ENCODE peak calls at places on chromosomes 16 and 17, in four cellular contexts. T is IMR-90, W is MG63, I is MM.1S. R is an unnamed sample.

GRCh38 chr16:48321307-48322036 is 63.7 kb downstream of the SIAH1 start:
- DNase-seq in T (peak), W (peak), I (no peak), R (no peak)

GRCh38 chr16:77375396-77375795 is 59.4 kb downstream of the ADAMTS18 start:
- DNase-seq in T (no peak), W (no peak), I (no peak), R (no peak)

GRCh38 chr17:42548993-42549755 is 3.5 kb upstream of the HSD17B1 start:
- DNase-seq in T (no peak), W (no peak), I (no peak), R (no peak)

GRCh38 chr17:29722411-29723198 is 99.9 kb upstream of the CORO6 start:
- DNase-seq in T (peak), W (no peak), I (peak), R (peak)

GRCh38 chr16:84484579-84485254 is 19.7 kb downstream of the MEAK7 start:
- DNase-seq in T (peak), W (no peak), I (peak), R (no peak)

GRCh38 chr17:82446649-82447048 is 3.9 kb downstream of the CYBC1 start:
- DNase-seq in T (no peak), W (no peak), I (no peak), R (no peak)

GRCh38 chr17:68759343-68760140 is 158.4 kb upstream of the FAM20A start:
- DNase-seq in T (peak), W (peak), I (peak), R (peak)

GRCh38 chr16:80948886-80949502 is 57.7 kb downstream of the CMC2 start:
- DNase-seq in T (peak), W (no peak), I (no peak), R (peak)

GRCh38 chr17:49995055-49995738 is at the start of gene DLX3:
- DNase-seq in T (peak), W (peak), I (no peak), R (no peak)

GRCh38 chr17:45719335-45720071 is 64.6 kb upstream of the CRHR1 start:
- DNase-seq in T (peak), W (peak), I (no peak), R (peak)

GRCh38 chr17:43398724-43399595 is at the start of gene ARL4D:
- DNase-seq in T (peak), W (peak), I (peak), R (peak)

GRCh38 chr17:56914641-56915263 is 903 bp upstream of the TRIM25 start:
- DNase-seq in T (no peak), W (no peak), I (no peak), R (no peak)

GRCh38 chr16:49018259-49018931 is 263.2 kb downstream of the CBLN1 start:
- DNase-seq in T (no peak), W (no peak), I (no peak), R (no peak)

GRCh38 chr17:69961488-69962145 is 113.4 kb upstream of the KCNJ16 start:
- DNase-seq in T (peak), W (peak), I (peak), R (no peak)

GRCh38 chr17:6910987-6911603 is 79.6 kb upstream of the TEKT1 start:
- DNase-seq in T (peak), W (no peak), I (peak), R (peak)

GRCh38 chr17:6914711-6915110 is 81.1 kb upstream of the ALOX12 start:
- DNase-seq in T (peak), W (peak), I (no peak), R (peak)

GRCh38 chr17:6912110-6913051 is 80.9 kb upstream of the TEKT1 start:
- DNase-seq in T (no peak), W (no peak), I (no peak), R (peak)

GRCh38 chr17:6915620-6916019 is 80.2 kb upstream of the ALOX12 start:
- DNase-seq in T (no peak), W (no peak), I (no peak), R (no peak)

GRCh38 chr17:6913608-6914443 is 82.0 kb upstream of the ALOX12 start:
- DNase-seq in T (peak), W (peak), I (no peak), R (peak)
- H3K4me3 ChIP-seq in T (no peak), W (peak), I (no peak), R (no peak)

GRCh38 chr16:78605548-78606097 is 506.2 kb downstream of the WWOX start:
- DNase-seq in T (no peak), W (no peak), I (no peak), R (no peak)
- H3K4me3 ChIP-seq in T (no peak), W (no peak), I (no peak), R (no peak)

GRCh38 chr17:7486181-7486580 is 2.0 kb downstream of the POLR2A start:
- DNase-seq in T (peak), W (no peak), I (no peak), R (no peak)
- H3K4me3 ChIP-seq in T (peak), W (peak), I (peak), R (no peak)

GRCh38 chr16:12239226-12239625 is 262.7 kb downstream of the SNX29 start:
- DNase-seq in T (no peak), W (no peak), I (no peak), R (no peak)

GRCh38 chr16:12242516-12242915 is 266.0 kb downstream of the SNX29 start:
- DNase-seq in T (no peak), W (no peak), I (no peak), R (no peak)

GRCh38 chr16:12238598-12238997 is 262.1 kb downstream of the SNX29 start:
- DNase-seq in T (no peak), W (no peak), I (no peak), R (no peak)

GRCh38 chr16:12236491-12237030 is 260.0 kb downstream of the SNX29 start:
- DNase-seq in T (peak), W (no peak), I (no peak), R (no peak)

GRCh38 chr16:12239953-12240485 is 263.5 kb downstream of the SNX29 start:
- DNase-seq in T (peak), W (peak), I (no peak), R (no peak)
- H3K4me3 ChIP-seq in T (no peak), W (no peak), I (no peak), R (no peak)

GRCh38 chr17:40180694-40181093 is 3.4 kb downstream of the RAPGEFL1 start:
- DNase-seq in T (no peak), W (no peak), I (no peak), R (no peak)

GRCh38 chr17:40179923-40180659 is 2.8 kb downstream of the RAPGEFL1 start:
- DNase-seq in T (peak), W (peak), I (no peak), R (no peak)

GRCh38 chr17:40177275-40177874 is at the start of gene RAPGEFL1:
- DNase-seq in T (peak), W (no peak), I (peak), R (peak)

GRCh38 chr17:40178021-40178601 is 841 bp downstream of the RAPGEFL1 start:
- DNase-seq in T (no peak), W (no peak), I (no peak), R (no peak)

GRCh38 chr17:40178660-40179059 is 1.4 kb downstream of the RAPGEFL1 start:
- DNase-seq in T (no peak), W (no peak), I (no peak), R (no peak)
- H3K4me3 ChIP-seq in T (no peak), W (no peak), I (no peak), R (no peak)

GRCh38 chr17:76053230-76054111 is 18.8 kb downstream of the SRP68 start:
- DNase-seq in T (peak), W (peak), I (no peak), R (no peak)
- H3K4me3 ChIP-seq in T (no peak), W (no peak), I (no peak), R (no peak)

DNA sequence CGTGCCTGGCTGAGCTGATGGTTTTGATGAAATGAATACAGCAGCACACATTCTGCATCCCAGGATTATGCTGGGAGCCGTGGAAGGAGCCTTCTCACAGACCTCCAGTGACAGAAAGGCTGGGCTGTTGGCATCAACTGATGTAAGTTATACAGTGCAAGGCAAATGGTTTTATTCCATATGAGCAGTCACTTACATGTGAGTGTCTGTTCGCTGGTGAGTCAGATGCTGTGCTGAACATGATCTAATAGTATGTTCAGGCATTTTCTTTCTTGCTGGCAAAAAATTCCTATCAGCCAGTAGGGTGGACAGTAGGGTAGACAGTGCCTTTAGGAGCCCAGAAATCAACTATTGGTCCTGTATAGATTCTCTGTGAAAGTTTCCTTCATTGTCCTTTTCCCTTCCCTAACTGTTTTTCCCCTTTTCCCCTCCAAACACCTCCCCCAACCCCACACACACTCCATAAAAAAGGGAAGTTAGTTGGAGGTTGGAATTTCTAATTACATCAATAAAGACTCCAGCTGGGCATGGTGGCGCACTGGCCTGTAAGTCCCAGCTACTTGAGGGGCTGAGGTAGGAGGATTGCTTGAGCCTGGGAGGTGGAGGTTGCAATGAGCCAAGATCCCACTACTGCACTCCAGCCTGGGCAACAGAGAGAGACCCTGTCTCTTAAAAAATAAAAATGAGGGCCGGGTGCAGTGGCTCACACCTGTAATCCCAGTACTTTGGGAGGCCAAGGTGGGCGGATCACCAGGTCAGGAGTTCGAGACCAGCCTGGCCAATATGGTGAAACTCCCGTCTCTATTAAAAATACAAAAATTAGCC is 36.2 kb downstream of the LDHD start:
- DNase-seq in T (peak), W (peak), I (no peak), R (no peak)
- H3K4me3 ChIP-seq in T (no peak), W (no peak), I (no peak), R (no peak)

GRCh38 chr16:55647798-55648197 is 8.0 kb upstream of the SLC6A2 start:
- DNase-seq in T (no peak), W (no peak), I (no peak), R (no peak)
- H3K4me3 ChIP-seq in T (no peak), W (no peak), I (no peak), R (no peak)

GRCh38 chr16:20056436-20056835 is 17.3 kb downstream of the GPR139 start:
- DNase-seq in T (no peak), W (no peak), I (no peak), R (no peak)

GRCh38 chr16:20064520-20064919 is 9.2 kb downstream of the GPR139 start:
- DNase-seq in T (no peak), W (no peak), I (no peak), R (no peak)

GRCh38 chr16:20064931-20065330 is 8.8 kb downstream of the GPR139 start:
- DNase-seq in T (no peak), W (no peak), I (no peak), R (no peak)

DNA sequence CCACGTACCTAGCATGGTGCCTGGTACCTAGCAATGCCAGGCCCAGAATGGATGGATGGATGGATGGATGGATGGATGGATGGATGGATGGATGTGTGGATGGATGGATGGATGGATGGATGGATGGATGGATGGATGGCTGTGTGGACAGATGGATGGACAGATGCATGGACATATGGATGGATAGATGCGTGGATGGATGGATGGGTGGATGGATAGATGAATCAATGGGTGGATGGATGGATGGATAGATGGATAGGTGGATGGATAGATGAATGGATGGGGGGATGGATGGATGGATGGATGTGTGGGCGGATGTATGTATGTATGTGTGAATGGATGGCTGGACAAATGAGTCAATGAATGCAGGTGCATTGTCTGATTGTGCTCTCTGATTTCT is 12.6 kb downstream of the GPR139 start:
- DNase-seq in T (no peak), W (no peak), I (no peak), R (no peak)
- H3K4me3 ChIP-seq in T (no peak), W (no peak), I (no peak), R (no peak)

DNA sequence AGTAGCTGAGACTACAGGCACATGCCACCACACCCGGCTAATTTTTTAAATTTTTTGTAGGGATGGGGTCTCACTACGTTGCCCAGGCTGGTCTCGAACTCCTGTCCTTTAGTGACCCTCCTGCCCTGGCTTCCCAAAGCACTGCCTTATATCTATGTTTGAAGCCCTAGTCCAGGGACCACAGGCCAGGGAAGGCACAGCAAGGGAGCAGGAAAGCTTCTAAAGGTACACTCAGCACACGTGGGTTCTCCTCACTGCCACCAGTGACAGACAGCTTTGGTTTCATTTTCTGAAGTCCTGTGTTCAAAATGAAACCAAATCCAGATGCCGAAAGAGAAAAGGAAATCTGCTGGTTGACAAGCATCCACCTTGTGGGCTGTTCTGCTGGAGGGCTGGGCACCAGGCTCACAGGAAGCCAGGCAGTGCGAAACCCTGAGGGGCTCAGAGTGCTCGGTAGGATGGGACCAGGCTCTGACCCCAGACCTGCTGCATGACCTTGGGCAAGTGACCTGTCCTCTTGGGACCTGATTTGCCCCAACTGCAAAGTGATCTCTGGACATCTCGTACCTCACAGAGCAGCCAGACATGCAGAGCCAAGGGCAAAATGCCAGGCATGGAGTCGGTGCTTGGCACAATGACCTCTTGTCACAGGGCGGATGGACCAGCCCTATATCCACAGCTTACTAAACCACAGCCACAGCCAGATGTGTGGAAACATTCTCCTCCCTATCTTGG is 2.7 kb upstream of the SOCS1 start:
- DNase-seq in T (no peak), W (peak), I (peak), R (peak)
- H3K4me3 ChIP-seq in T (no peak), W (no peak), I (peak), R (no peak)

R was measured in Jurkat, Clone E6-1.